ENCODE peak calls at places on chromosomes 1 and 21, in seven cellular contexts. V, R, L, Z, F, I and O are unnamed samples.

GRCh38 chr1:10495942-10496341 is 21.2 kb downstream of the PEX14 start:
- DNase-seq in R (no peak), Z (no peak), V (no peak), F (no peak), I (peak), L (peak), O (no peak)

GRCh38 chr1:108925920-108926319 is 37.4 kb downstream of the CLCC1 start:
- DNase-seq in L (no peak), R (no peak), F (no peak), V (no peak), Z (no peak), I (no peak), O (no peak)

GRCh38 chr1:13802782-13803545 is 103.0 kb downstream of the PRDM2 start:
- DNase-seq in F (no peak), V (no peak), L (no peak), Z (no peak), I (no peak), R (no peak), O (no peak)

GRCh38 chr1:199152676-199153075 is 513.8 kb downstream of the PTPRC start:
- DNase-seq in I (no peak), Z (no peak), R (no peak), L (no peak), V (peak), F (no peak), O (no peak)

GRCh38 chr1:172727956-172728603 is 69.2 kb downstream of the FASLG start:
- DNase-seq in R (peak), F (peak), L (no peak), I (no peak), V (peak), Z (peak), O (peak)

GRCh38 chr1:239056940-239057339 is 329.4 kb upstream of the CHRM3 start:
- DNase-seq in Z (no peak), V (peak), R (no peak), L (peak), I (peak), F (no peak), O (no peak)

GRCh38 chr1:224059897-224060462 is 53.9 kb upstream of the FBXO28 start:
- DNase-seq in V (no peak), R (no peak), Z (no peak), L (no peak), F (no peak), I (no peak), O (no peak)

GRCh38 chr1:228964178-228964819 is 229.0 kb downstream of the RHOU start:
- DNase-seq in R (no peak), I (peak), V (no peak), F (no peak), L (no peak), Z (peak), O (no peak)

GRCh38 chr1:214658785-214659184 is 55.8 kb downstream of the CENPF start:
- DNase-seq in Z (peak), F (peak), R (no peak), I (no peak), V (peak), L (no peak), O (no peak)

GRCh38 chr1:235503333-235504121 is 725 bp downstream of the B3GALNT2 start:
- DNase-seq in L (peak), R (no peak), Z (peak), I (peak), V (peak), F (no peak), O (peak)

GRCh38 chr21:42489006-42489563 is 6.9 kb downstream of the RSPH1 start:
- DNase-seq in L (no peak), R (no peak), Z (no peak), I (no peak), V (no peak), F (no peak), O (no peak)

GRCh38 chr1:116767782-116768382 is 13.7 kb downstream of the CD2 start:
- DNase-seq in L (no peak), I (no peak), V (no peak), F (no peak), R (no peak), Z (no peak), O (no peak)

GRCh38 chr1:117658676-117659075 is 52.8 kb downstream of the TENT5C start:
- DNase-seq in L (no peak), Z (no peak), F (no peak), I (peak), V (no peak), R (no peak), O (no peak)

GRCh38 chr1:4665456-4665855 is 11.0 kb downstream of the AJAP1 start:
- DNase-seq in V (no peak), I (no peak), Z (no peak), R (no peak), L (no peak), F (no peak), O (no peak)

GRCh38 chr1:26981146-26981846 is 12.2 kb upstream of the TRNP1 start:
- DNase-seq in V (no peak), I (no peak), F (no peak), R (no peak), L (no peak), Z (no peak), O (no peak)

GRCh38 chr1:171251042-171251740 is 2.9 kb downstream of the FMO1 start:
- DNase-seq in L (peak), Z (no peak), I (peak), V (peak), F (no peak), R (peak), O (no peak)

GRCh38 chr21:32143222-32143939 is 135.5 kb downstream of the MIS18A start:
- DNase-seq in I (no peak), F (no peak), L (no peak), V (peak), Z (no peak), R (no peak), O (no peak)

GRCh38 chr1:203354246-203354645 is 3.3 kb upstream of the FMOD start:
- DNase-seq in Z (no peak), V (no peak), R (no peak), F (no peak), I (no peak), L (no peak), O (no peak)

GRCh38 chr1:8423134-8423701 is 105.3 kb downstream of the SLC45A1 start:
- DNase-seq in I (no peak), R (no peak), L (no peak), F (no peak), V (peak), Z (no peak), O (no peak)

GRCh38 chr1:23521588-23521987 is 9.4 kb downstream of the E2F2 start:
- DNase-seq in R (no peak), V (peak), F (peak), I (no peak), Z (no peak), L (no peak), O (no peak)

GRCh38 chr1:50704126-50704525 is 255.9 kb downstream of the FAF1 start:
- DNase-seq in V (peak), I (no peak), R (peak), Z (peak), L (peak), F (peak), O (peak)

GRCh38 chr1:226870323-226871046 is at the start of gene PSEN2:
- DNase-seq in V (peak), I (peak), R (peak), L (peak), F (peak), Z (peak), O (no peak)

GRCh38 chr1:118304722-118305344 is 119.8 kb upstream of the SPAG17 start:
- DNase-seq in V (peak), L (no peak), I (no peak), Z (no peak), R (no peak), F (no peak), O (no peak)

GRCh38 chr1:223129229-223129851 is 13.7 kb downstream of the TLR5 start:
- DNase-seq in R (no peak), F (peak), Z (peak), L (peak), I (peak), V (peak), O (no peak)

GRCh38 chr1:228045871-228046270 is 36.6 kb upstream of the ARF1 start:
- DNase-seq in R (no peak), I (no peak), V (no peak), L (peak), Z (no peak), F (no peak), O (no peak)

GRCh38 chr1:159474926-159475325 is 35.4 kb downstream of the OR10J1 start:
- DNase-seq in L (no peak), I (no peak), F (no peak), Z (no peak), R (no peak), V (no peak), O (no peak)

GRCh38 chr1:25562101-25562927 is 18.9 kb downstream of the LDLRAP1 start:
- DNase-seq in R (no peak), F (no peak), I (peak), Z (peak), V (no peak), L (peak), O (peak)

GRCh38 chr1:167808104-167808503 is 86.3 kb downstream of the MPZL1 start:
- DNase-seq in V (no peak), F (no peak), L (no peak), R (no peak), Z (no peak), I (no peak), O (no peak)

GRCh38 chr1:117093091-117093534 is 28.4 kb downstream of the TRIM45 start:
- DNase-seq in Z (no peak), L (no peak), V (peak), I (peak), F (no peak), R (no peak), O (no peak)

GRCh38 chr1:187261637-187262036 is 432.9 kb downstream of the PLA2G4A start:
- DNase-seq in V (no peak), I (no peak), R (no peak), L (no peak), F (no peak), Z (no peak), O (no peak)

GRCh38 chr1:169873582-169874200 is 20.0 kb downstream of the SCYL3 start:
- DNase-seq in V (no peak), R (no peak), Z (no peak), L (no peak), F (no peak), I (no peak), O (no peak)

GRCh38 chr1:214224605-214225354 is 56.2 kb upstream of the SMYD2 start:
- DNase-seq in Z (no peak), R (no peak), F (no peak), V (peak), L (no peak), I (no peak), O (no peak)

GRCh38 chr1:238089615-238090014 is 198.9 kb upstream of the ZP4 start:
- DNase-seq in F (no peak), V (no peak), I (no peak), L (no peak), Z (no peak), R (no peak), O (no peak)

GRCh38 chr1:15008783-15009709 is 144.5 kb upstream of the TMEM51 start:
- DNase-seq in I (no peak), R (no peak), Z (no peak), F (no peak), L (no peak), V (peak), O (no peak)

GRCh38 chr21:35324372-35325220 is 275.5 kb upstream of the RUNX1 start:
- DNase-seq in R (no peak), F (no peak), L (peak), Z (no peak), V (no peak), I (no peak), O (no peak)
- H3K4me3 ChIP-seq in R (no peak), F (no peak), L (no peak), Z (no peak), V (no peak), I (no peak), O (no peak)

GRCh38 chr1:58574816-58575215 is 2.2 kb downstream of the TACSTD2 start:
- DNase-seq in V (no peak), R (no peak), I (no peak), Z (no peak), L (no peak), F (no peak), O (no peak)
- TF ChIP-seq POLR2AphosphoS5 in V (no peak), R (no peak), I (no peak), Z (no peak), L (no peak), F (no peak), O (no peak)

DNA sequence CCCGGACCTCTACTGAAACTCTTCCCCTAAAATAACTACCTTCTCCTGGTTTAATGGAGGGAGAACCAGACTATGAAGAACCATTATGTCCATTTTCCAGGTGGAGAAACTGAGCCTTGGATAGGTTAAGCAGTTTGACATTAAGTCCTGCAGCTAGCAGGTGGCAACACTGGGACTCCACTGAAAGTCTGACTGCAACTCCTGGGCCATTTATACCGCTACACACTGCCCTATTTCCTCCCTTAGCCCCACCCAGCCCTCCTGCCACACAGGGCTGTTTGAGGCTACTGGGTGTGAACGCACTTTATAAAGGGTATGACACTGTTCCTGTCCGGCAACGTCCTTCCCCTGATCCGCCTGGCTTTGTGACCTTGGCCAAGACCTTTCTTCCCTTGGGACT is 511 bp upstream of the INPP5B start:
- DNase-seq in V (no peak), Z (no peak), F (no peak), I (no peak), R (no peak), L (no peak), O (no peak)
- H3K4me3 ChIP-seq in V (peak), Z (peak), F (no peak), I (peak), R (peak), L (no peak), O (peak)

GRCh38 chr1:79815115-79815514 is 808.6 kb upstream of the ADGRL4 start:
- DNase-seq in R (no peak), V (no peak), Z (no peak), F (no peak), L (no peak), I (no peak), O (no peak)

GRCh38 chr1:79808816-79809475 is 802.4 kb upstream of the ADGRL4 start:
- DNase-seq in V (no peak), F (no peak), I (no peak), L (no peak), Z (no peak), R (no peak), O (no peak)

GRCh38 chr1:79811173-79811572 is 804.6 kb upstream of the ADGRL4 start:
- DNase-seq in I (no peak), F (no peak), R (no peak), V (no peak), Z (no peak), L (no peak), O (no peak)
- TF ChIP-seq POLR2AphosphoS5 in I (no peak), F (no peak), R (no peak), V (no peak), Z (no peak), L (no peak), O (no peak)

DNA sequence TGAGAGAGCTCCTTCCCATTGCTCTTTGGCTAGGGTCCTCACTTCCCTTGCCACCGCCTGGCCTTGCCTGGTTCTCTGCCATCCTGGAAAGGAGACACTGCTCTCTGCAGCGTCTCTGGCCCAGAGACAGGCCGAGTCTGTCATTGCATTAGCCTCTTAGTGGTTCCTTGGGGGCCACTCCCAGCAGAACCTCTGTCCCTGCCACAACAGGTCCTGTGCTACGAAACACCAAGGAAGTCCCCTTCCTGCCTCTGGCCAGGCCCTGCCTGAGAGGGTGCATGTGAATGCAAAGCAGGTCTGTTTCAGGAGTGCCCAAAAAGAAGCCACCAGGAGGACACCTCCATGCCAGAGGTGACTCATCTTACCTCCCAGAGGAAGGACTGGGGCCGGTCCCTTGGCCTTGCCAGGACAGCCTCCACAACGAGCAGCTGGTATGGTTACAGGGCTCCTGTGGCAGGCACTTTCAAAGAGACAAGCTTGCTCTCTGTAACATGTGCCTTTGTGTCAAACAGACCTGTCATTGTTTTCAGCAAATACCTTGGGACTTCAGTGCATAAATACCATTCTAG is 59.6 kb downstream of the VPS26C start:
- DNase-seq in L (peak), F (no peak), I (no peak), R (peak), Z (peak), V (no peak), O (peak)
- H3K4me3 ChIP-seq in L (no peak), F (no peak), I (no peak), R (no peak), Z (peak), V (no peak), O (no peak)

DNA sequence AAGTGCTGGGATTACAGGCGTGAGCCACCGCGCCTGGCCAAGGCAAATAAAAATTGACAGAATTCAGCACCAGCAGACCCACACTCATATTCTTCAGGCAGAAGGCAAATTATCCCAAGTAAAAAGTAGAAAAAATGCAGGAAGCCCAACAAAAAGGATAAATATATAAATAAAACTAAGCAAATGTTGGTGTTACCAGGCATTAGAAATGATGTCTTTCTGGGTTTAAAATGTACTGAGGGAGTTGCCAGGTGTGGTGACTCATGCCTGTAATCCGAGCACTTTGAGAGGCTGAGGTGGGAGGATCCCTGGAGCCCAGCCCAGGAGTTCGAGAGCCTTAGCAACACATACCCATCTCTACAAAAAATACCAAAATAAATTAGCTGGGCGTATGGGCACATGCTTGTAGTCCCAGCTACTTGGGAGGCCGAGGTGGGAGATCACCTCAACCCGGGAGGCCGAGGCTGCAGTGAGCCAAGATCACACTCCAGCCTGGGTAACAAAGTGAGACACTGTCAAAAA is 6.3 kb downstream of the INTS11 start:
- DNase-seq in Z (peak), F (no peak), L (peak), V (peak), R (peak), I (peak), O (no peak)
- TF ChIP-seq POLR2AphosphoS5 in Z (no peak), F (peak), L (peak), V (no peak), R (peak), I (no peak), O (no peak)

GRCh38 chr1:56644064-56644940 is 812 bp upstream of the PRKAA2 start:
- DNase-seq in Z (peak), L (no peak), I (no peak), R (no peak), V (no peak), F (no peak), O (no peak)
- H3K4me3 ChIP-seq in Z (peak), L (peak), I (peak), R (peak), V (peak), F (peak), O (no peak)

GRCh38 chr1:165910764-165911421 is 83.5 kb downstream of the UCK2 start:
- DNase-seq in I (peak), V (no peak), F (no peak), L (peak), R (no peak), Z (peak), O (no peak)
- TF ChIP-seq POLR2AphosphoS5 in I (peak), V (no peak), F (peak), L (no peak), R (no peak), Z (no peak), O (peak)

DNA sequence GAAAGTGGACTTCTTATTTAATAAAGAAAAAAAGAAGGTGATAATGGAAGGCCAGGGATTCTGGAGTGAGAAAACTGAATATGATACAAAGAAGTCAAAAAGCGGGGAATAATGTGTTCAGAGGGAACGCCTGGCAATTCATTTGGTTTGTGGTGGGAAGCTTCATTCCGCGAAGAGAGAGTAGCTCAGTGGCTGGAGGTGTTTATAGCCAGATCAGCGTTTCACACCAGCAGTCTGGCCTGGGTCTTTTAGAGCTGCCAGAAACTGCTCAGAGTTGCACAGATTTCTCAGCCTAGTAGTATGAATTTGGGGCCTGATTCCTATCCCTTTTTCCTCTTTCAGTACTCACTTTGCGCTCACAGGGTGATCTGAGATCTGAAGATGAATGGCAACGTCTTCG is 67.8 kb upstream of the IPO9 start:
- DNase-seq in Z (no peak), L (no peak), V (no peak), I (no peak), F (no peak), R (no peak), O (no peak)
- H3K4me3 ChIP-seq in Z (no peak), L (no peak), V (no peak), I (no peak), F (no peak), R (no peak), O (no peak)